ENCODE peak calls at places on chromosomes 11 and 22, in five cellular contexts. W is kidney tubule cell; F is SHP77; U is activated CD8-positive, alpha-beta memory T cell treated with anti-CD3 and anti-CD28 coated beads for 4 hours; A is iris pigment epithelial cell. P is an unnamed sample.

GRCh38 chr22:45217806-45218205 is 22.9 kb downstream of the KIAA0930 start:
- DNase-seq in W (no peak), F (no peak), U (no peak), A (no peak), P (no peak)

GRCh38 chr11:119800619-119801018 is 71.6 kb upstream of the NECTIN1 start:
- DNase-seq in W (no peak), F (no peak), U (no peak), A (no peak), P (no peak)

GRCh38 chr11:130839950-130840666 is 76.2 kb downstream of the SNX19 start:
- DNase-seq in W (no peak), F (no peak), U (no peak), A (no peak), P (no peak)

GRCh38 chr22:33577862-33578411 is 342.3 kb downstream of the LARGE1 start:
- DNase-seq in W (peak; percentile 82), F (no peak), U (no peak), A (no peak), P (peak; percentile 53)

GRCh38 chr11:107102692-107103463 is 84.6 kb upstream of the GUCY1A2 start:
- DNase-seq in W (no peak), F (peak; percentile 26), U (no peak), A (no peak), P (peak; percentile 1)

GRCh38 chr22:20992456-20993303 is 9.2 kb downstream of the THAP7 start:
- DNase-seq in W (no peak), F (no peak), U (no peak), A (no peak), P (no peak)

GRCh38 chr11:29153078-29153477 is 863.8 kb downstream of the KCNA4 start:
- DNase-seq in W (no peak), F (no peak), U (no peak), A (peak; percentile 87), P (no peak)

GRCh38 chr11:32581556-32581955 is 2.1 kb upstream of the EIF3M start:
- DNase-seq in W (no peak), F (no peak), U (no peak), A (no peak), P (no peak)

GRCh38 chr11:105168457-105168856 is 28.9 kb upstream of the CARD18 start:
- DNase-seq in W (peak; percentile 80), F (no peak), U (no peak), A (peak; percentile 39), P (no peak)

GRCh38 chr11:14974723-14975587 is 2.8 kb upstream of the CALCA start:
- DNase-seq in W (peak; percentile 68), F (peak; percentile 54), U (peak; percentile 24), A (peak; percentile 46), P (peak; percentile 49)

GRCh38 chr11:58061813-58062212 is 31.1 kb downstream of the OR6Q1 start:
- DNase-seq in W (peak; percentile 99), F (no peak), U (no peak), A (peak; percentile 76), P (no peak)

GRCh38 chr11:65574963-65575567 is 788 bp upstream of the EHBP1L1 start:
- DNase-seq in W (peak; percentile 38), F (no peak), U (no peak), A (no peak), P (no peak)

GRCh38 chr22:23772315-23773246 is at the start of gene MMP11:
- DNase-seq in W (peak; percentile 43), F (peak; percentile 26), U (no peak), A (no peak), P (no peak)

GRCh38 chr11:101429708-101430107 is 154.1 kb downstream of the TRPC6 start:
- DNase-seq in W (no peak), F (no peak), U (no peak), A (no peak), P (no peak)

GRCh38 chr11:104001474-104001873 is 35.0 kb upstream of the DDI1 start:
- DNase-seq in W (no peak), F (no peak), U (no peak), A (peak; percentile 72), P (no peak)

GRCh38 chr11:113263458-113264095 is 50.8 kb upstream of the TTC12 start:
- DNase-seq in W (no peak), F (no peak), U (no peak), A (no peak), P (no peak)

GRCh38 chr11:102528618-102529017 is 1.9 kb downstream of the MMP7 start:
- DNase-seq in W (peak; percentile 45), F (no peak), U (no peak), A (no peak), P (no peak)

GRCh38 chr11:64850979-64851567 is 6.6 kb upstream of the CDC42BPG start:
- DNase-seq in W (no peak), F (no peak), U (no peak), A (no peak), P (no peak)

P was measured in A549.